ENCODE peak calls at places on chromosome 14, in four cellular contexts. W is naive B cell, B is BJ, Y is mesothelial cell of epicardium. I is an unnamed sample.

GRCh38 chr14:53953828-53954550 is 2.6 kb downstream of the BMP4 start:
- DNase-seq in W (no peak), B (no peak), Y (peak), I (no peak)

GRCh38 chr14:78788467-78789360 is 618.5 kb downstream of the NRXN3 start:
- DNase-seq in W (no peak), B (no peak), Y (no peak), I (peak)

GRCh38 chr14:96130854-96131253 is 73.8 kb upstream of the BDKRB2 start:
- DNase-seq in W (no peak), B (no peak), Y (no peak), I (peak)

GRCh38 chr14:91338369-91338768 is 79.3 kb downstream of the CCDC88C start:
- DNase-seq in W (no peak), B (no peak), Y (no peak), I (no peak)

GRCh38 chr14:33661071-33661470 is 289.8 kb downstream of the EGLN3 start:
- DNase-seq in W (no peak), B (no peak), Y (no peak), I (no peak)

GRCh38 chr14:61568572-61569011 is 126.7 kb upstream of the HIF1A start:
- DNase-seq in W (peak), B (no peak), Y (peak), I (no peak)

GRCh38 chr14:76773188-76773885 is 12.1 kb downstream of the VASH1 start:
- DNase-seq in W (no peak), B (peak), Y (no peak), I (peak)

GRCh38 chr14:105853089-105853906 is 326.9 kb downstream of the TMEM121 start:
- DNase-seq in W (no peak), B (no peak), Y (peak), I (no peak)